ENCODE peak calls at places on chromosomes 1 and 21, in four cellular contexts. One of them, this sample, is unnamed.

GRCh38 chr1:109659997-109660755 is 4.3 kb downstream of the GSTM4 start:
- DNase-seq in H9: no peak
- DNase-seq in IMR-90: peak; percentile 43
- DNase-seq in trophoblast cell: no peak
- DNase-seq in this sample: no peak

GRCh38 chr1:100351095-100351884 is 1.0 kb upstream of the CDC14A start:
- DNase-seq in H9: peak; percentile 97
- DNase-seq in IMR-90: peak; percentile 84
- DNase-seq in trophoblast cell: peak; percentile 95
- DNase-seq in this sample: peak; percentile 96

GRCh38 chr1:115665319-115665718 is 23.5 kb downstream of the VANGL1 start:
- DNase-seq in H9: no peak
- DNase-seq in IMR-90: no peak
- DNase-seq in trophoblast cell: no peak
- DNase-seq in this sample: no peak

GRCh38 chr1:245322673-245323072 is 167.9 kb downstream of the KIF26B start:
- DNase-seq in H9: no peak
- DNase-seq in IMR-90: no peak
- DNase-seq in trophoblast cell: peak; percentile 65
- DNase-seq in this sample: no peak

GRCh38 chr1:208189183-208189582 is 55.0 kb downstream of the PLXNA2 start:
- DNase-seq in H9: no peak
- DNase-seq in IMR-90: no peak
- DNase-seq in trophoblast cell: peak; percentile 73
- DNase-seq in this sample: no peak

GRCh38 chr21:33858672-33859372 is 56.8 kb downstream of the ATP5PO start:
- DNase-seq in H9: no peak
- DNase-seq in IMR-90: no peak
- DNase-seq in trophoblast cell: no peak
- DNase-seq in this sample: no peak

GRCh38 chr1:37945743-37946702 is 830 bp downstream of the INPP5B start:
- DNase-seq in H9: peak; percentile 33
- DNase-seq in IMR-90: peak; percentile 95
- DNase-seq in trophoblast cell: peak; percentile 45
- DNase-seq in this sample: peak; percentile 92

GRCh38 chr1:44652445-44653106 is 21.7 kb downstream of the TMEM53 start:
- DNase-seq in H9: peak; percentile 87
- DNase-seq in IMR-90: peak; percentile 42
- DNase-seq in trophoblast cell: peak; percentile 91
- DNase-seq in this sample: peak; percentile 70

GRCh38 chr1:78101051-78101450 is 55.3 kb downstream of the GIPC2 start:
- DNase-seq in H9: no peak
- DNase-seq in IMR-90: no peak
- DNase-seq in trophoblast cell: no peak
- DNase-seq in this sample: no peak

GRCh38 chr1:206788487-206789050 is 16.3 kb upstream of the IL10 start:
- DNase-seq in H9: no peak
- DNase-seq in IMR-90: no peak
- DNase-seq in trophoblast cell: peak; percentile 41
- DNase-seq in this sample: no peak

GRCh38 chr1:212454741-212455140 is 22.0 kb downstream of the NENF start:
- DNase-seq in H9: no peak
- DNase-seq in IMR-90: no peak
- DNase-seq in trophoblast cell: no peak
- DNase-seq in this sample: no peak

GRCh38 chr1:212453156-212453857 is 20.6 kb downstream of the NENF start:
- DNase-seq in H9: no peak
- DNase-seq in IMR-90: no peak
- DNase-seq in trophoblast cell: no peak
- DNase-seq in this sample: no peak

GRCh38 chr1:212457740-212458338 is 25.1 kb downstream of the NENF start:
- DNase-seq in H9: peak; percentile 86
- DNase-seq in IMR-90: peak; percentile 37
- DNase-seq in trophoblast cell: peak; percentile 94
- DNase-seq in this sample: peak; percentile 29

GRCh38 chr1:212456166-212456528 is 23.4 kb downstream of the NENF start:
- DNase-seq in H9: no peak
- DNase-seq in IMR-90: no peak
- DNase-seq in trophoblast cell: no peak
- DNase-seq in this sample: no peak

GRCh38 chr1:212455406-212456165 is 22.9 kb downstream of the NENF start:
- DNase-seq in H9: peak; percentile 88
- DNase-seq in IMR-90: peak; percentile 82
- DNase-seq in trophoblast cell: peak; percentile 93
- DNase-seq in this sample: peak; percentile 79
- H2AFZ ChIP-seq in H9: no peak overlapping the region
- H2AFZ ChIP-seq in IMR-90: peak overlapping the region; percentile 80
- H2AFZ ChIP-seq in trophoblast cell: no peak overlapping the region
- H2AFZ ChIP-seq in this sample: no peak overlapping the region

DNA sequence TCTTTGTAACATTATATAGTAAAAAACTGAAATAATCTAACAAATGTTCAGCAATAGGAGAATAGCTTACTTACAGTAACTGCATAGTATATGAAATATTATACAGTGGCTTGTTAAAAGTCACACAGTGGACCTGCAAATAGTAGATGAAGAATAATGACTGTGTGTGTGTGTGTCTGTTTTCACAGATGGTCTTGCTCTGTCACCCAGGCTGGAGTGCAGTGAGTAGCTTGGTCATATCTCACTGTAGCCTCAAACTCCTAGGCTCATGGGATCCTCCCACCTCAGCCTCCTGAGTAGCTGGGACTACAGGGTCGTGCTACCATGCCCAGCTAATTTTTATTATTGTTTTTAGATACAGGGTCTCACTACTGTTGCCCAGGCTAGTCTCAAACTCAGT is 67.3 kb upstream of the KIAA1614 start:
- DNase-seq in H9: no peak
- DNase-seq in IMR-90: no peak
- DNase-seq in trophoblast cell: no peak
- DNase-seq in this sample: no peak
- H3K14ac ChIP-seq in H9: no peak overlapping the region
- H3K14ac ChIP-seq in IMR-90: no peak overlapping the region
- H3K14ac ChIP-seq in trophoblast cell: no peak overlapping the region
- H3K14ac ChIP-seq in this sample: no peak overlapping the region

GRCh38 chr1:59018446-59018845 is 234.6 kb upstream of the JUN start:
- DNase-seq in H9: no peak
- DNase-seq in IMR-90: no peak
- DNase-seq in trophoblast cell: no peak
- DNase-seq in this sample: no peak

GRCh38 chr1:59015708-59016107 is 231.9 kb upstream of the JUN start:
- DNase-seq in H9: no peak
- DNase-seq in IMR-90: peak; percentile 88
- DNase-seq in trophoblast cell: peak; percentile 25
- DNase-seq in this sample: peak; percentile 73

GRCh38 chr1:59016390-59016789 is 232.5 kb upstream of the JUN start:
- DNase-seq in H9: no peak
- DNase-seq in IMR-90: no peak
- DNase-seq in trophoblast cell: no peak
- DNase-seq in this sample: no peak

GRCh38 chr1:59018860-59019259 is 235.0 kb upstream of the JUN start:
- DNase-seq in H9: no peak
- DNase-seq in IMR-90: no peak
- DNase-seq in trophoblast cell: no peak
- DNase-seq in this sample: no peak

DNA sequence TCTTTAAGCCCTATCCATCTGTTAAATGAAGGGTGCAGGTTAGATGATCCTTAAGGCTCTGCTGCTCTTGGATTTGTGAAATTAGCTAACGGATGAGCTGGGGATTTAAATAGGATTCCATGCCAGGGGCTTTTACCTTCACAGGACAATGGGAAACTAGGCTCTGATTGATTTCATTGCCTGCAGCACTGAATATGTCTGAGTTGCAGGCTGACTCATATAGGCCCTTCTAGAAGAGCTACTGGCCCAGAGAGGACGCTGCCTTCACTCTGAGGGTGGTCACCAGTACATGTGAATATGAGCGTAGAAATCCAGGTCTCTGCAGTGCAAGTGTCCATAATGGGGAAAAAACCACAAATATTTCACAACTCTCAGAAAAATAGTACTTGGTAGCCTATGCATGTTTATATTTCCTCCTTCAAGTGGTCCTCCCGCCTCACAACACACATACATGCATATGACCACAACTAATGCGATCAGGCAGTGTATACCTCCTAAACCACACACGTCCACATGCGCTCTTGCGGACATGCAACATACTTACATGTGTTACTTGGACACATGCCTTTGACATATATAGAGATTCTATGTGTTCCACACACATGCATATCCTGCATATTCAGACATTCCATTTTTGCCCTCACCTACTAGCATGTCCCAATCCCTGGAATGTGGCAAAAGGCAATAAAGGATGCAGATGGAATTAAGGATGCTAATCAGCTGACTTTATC is 233.8 kb upstream of the JUN start:
- DNase-seq in H9: no peak
- DNase-seq in IMR-90: peak; percentile 36
- DNase-seq in trophoblast cell: no peak
- DNase-seq in this sample: peak; percentile 86
- H2AK5ac ChIP-seq in H9: no peak overlapping the region
- H2AK5ac ChIP-seq in IMR-90: peak overlapping the region; percentile 51
- H2AK5ac ChIP-seq in trophoblast cell: no peak overlapping the region
- H2AK5ac ChIP-seq in this sample: peak overlapping the region; percentile 82

DNA sequence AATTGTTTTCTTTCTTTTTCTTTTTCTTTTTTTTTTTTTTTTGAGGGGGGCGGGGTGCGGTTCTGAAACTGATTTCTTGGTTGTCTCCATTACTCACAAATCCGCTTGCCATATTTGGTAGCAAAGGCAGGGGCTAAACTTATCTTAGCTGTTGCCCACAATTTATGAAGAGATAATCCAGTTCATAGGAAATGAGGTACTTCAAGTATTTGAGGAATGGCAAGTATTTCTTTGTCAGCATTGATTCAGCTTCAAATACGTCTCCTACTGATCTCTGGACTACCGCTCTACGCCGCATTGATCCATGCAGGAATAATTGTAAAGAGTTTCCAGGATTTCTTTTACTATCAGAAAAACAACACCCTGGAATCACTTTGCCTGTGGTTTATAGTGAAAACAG is 289.2 kb upstream of the DPYD start:
- DNase-seq in H9: no peak
- DNase-seq in IMR-90: peak; percentile 96
- DNase-seq in trophoblast cell: no peak
- DNase-seq in this sample: peak; percentile 67
- H2AFZ ChIP-seq in H9: no peak overlapping the region
- H2AFZ ChIP-seq in IMR-90: no peak overlapping the region
- H2AFZ ChIP-seq in trophoblast cell: no peak overlapping the region
- H2AFZ ChIP-seq in this sample: no peak overlapping the region

GRCh38 chr1:225517221-225517620 is 89.4 kb upstream of the LBR start:
- DNase-seq in H9: no peak
- DNase-seq in IMR-90: no peak
- DNase-seq in trophoblast cell: no peak
- DNase-seq in this sample: no peak
- H3K14ac ChIP-seq in H9: no peak overlapping the region
- H3K14ac ChIP-seq in IMR-90: no peak overlapping the region
- H3K14ac ChIP-seq in trophoblast cell: no peak overlapping the region
- H3K14ac ChIP-seq in this sample: no peak overlapping the region

DNA sequence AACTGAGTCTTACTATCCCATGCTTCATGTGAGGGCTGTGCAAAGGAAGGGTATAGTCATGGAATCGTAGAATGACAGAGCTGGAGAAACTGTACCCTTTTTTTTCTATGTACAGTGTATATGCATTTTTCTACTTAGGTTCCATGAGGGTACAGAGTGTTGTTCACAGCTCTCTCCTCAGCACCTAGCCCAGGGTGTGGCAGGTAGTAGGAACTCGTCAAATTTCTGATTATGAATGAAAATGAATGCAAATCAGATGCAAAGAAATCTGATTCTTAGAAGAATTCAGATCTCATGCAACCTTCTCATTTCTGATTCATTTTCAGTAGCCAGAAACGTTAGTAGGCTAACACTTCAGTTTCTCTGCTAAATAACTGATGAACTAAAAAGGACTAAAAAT is 18.1 kb upstream of the HHAT start:
- DNase-seq in H9: no peak
- DNase-seq in IMR-90: no peak
- DNase-seq in trophoblast cell: no peak
- DNase-seq in this sample: no peak
- H2AK5ac ChIP-seq in H9: no peak overlapping the region
- H2AK5ac ChIP-seq in IMR-90: no peak overlapping the region
- H2AK5ac ChIP-seq in trophoblast cell: no peak overlapping the region
- H2AK5ac ChIP-seq in this sample: no peak overlapping the region

GRCh38 chr1:15526490-15527339 is at the start of gene DNAJC16:
- DNase-seq in H9: peak; percentile 100
- DNase-seq in IMR-90: peak; percentile 100
- DNase-seq in trophoblast cell: peak; percentile 100
- DNase-seq in this sample: peak; percentile 100

GRCh38 chr1:15524283-15525042 is 448 bp upstream of the CASP9 start:
- DNase-seq in H9: peak; percentile 99
- DNase-seq in IMR-90: peak; percentile 98
- DNase-seq in trophoblast cell: peak; percentile 99
- DNase-seq in this sample: peak; percentile 98

GRCh38 chr1:15523922-15524282 is at the start of gene CASP9:
- DNase-seq in H9: no peak
- DNase-seq in IMR-90: peak; percentile 43
- DNase-seq in trophoblast cell: no peak
- DNase-seq in this sample: no peak

GRCh38 chr1:15525043-15525958 is 1.3 kb upstream of the CASP9 start:
- DNase-seq in H9: no peak
- DNase-seq in IMR-90: no peak
- DNase-seq in trophoblast cell: peak; percentile 18
- DNase-seq in this sample: no peak

GRCh38 chr1:15526021-15526489 is 593 bp upstream of the DNAJC16 start:
- DNase-seq in H9: no peak
- DNase-seq in IMR-90: no peak
- DNase-seq in trophoblast cell: no peak
- DNase-seq in this sample: no peak
- H2AFZ ChIP-seq in H9: no peak overlapping the region
- H2AFZ ChIP-seq in IMR-90: peak overlapping the region; percentile 94
- H2AFZ ChIP-seq in trophoblast cell: no peak overlapping the region
- H2AFZ ChIP-seq in this sample: no peak overlapping the region

GRCh38 chr21:45931397-45931969 is 50.1 kb upstream of the COL6A1 start:
- DNase-seq in H9: no peak
- DNase-seq in IMR-90: no peak
- DNase-seq in trophoblast cell: no peak
- DNase-seq in this sample: no peak
- H3K14ac ChIP-seq in H9: no peak overlapping the region
- H3K14ac ChIP-seq in IMR-90: no peak overlapping the region
- H3K14ac ChIP-seq in trophoblast cell: no peak overlapping the region
- H3K14ac ChIP-seq in this sample: peak overlapping the region; percentile 8

This sample was measured in mesenchymal stem cell.